ENCODE peak calls at places on chromosomes 7 and 10, in seven cellular contexts. One of them, this sample, is unnamed.

GRCh38 chr7:149459540-149460433 is 1.1 kb downstream of the ZNF777 start:
- DNase-seq in left lung: no peak
- DNase-seq in NB4: peak; percentile 50
- DNase-seq in cardiac muscle cell: peak; percentile 15
- DNase-seq in GM12864: no peak
- DNase-seq in uterus: no peak
- DNase-seq in brain microvascular endothelial cell: no peak
- DNase-seq in this sample: no peak

GRCh38 chr10:3639546-3639945 is 145.5 kb downstream of the KLF6 start:
- DNase-seq in left lung: no peak
- DNase-seq in NB4: no peak
- DNase-seq in cardiac muscle cell: no peak
- DNase-seq in GM12864: no peak
- DNase-seq in uterus: no peak
- DNase-seq in brain microvascular endothelial cell: no peak
- DNase-seq in this sample: no peak

GRCh38 chr7:18016547-18017444 is 10.8 kb downstream of the PRPS1L1 start:
- DNase-seq in left lung: no peak
- DNase-seq in NB4: no peak
- DNase-seq in cardiac muscle cell: peak; percentile 26
- DNase-seq in GM12864: no peak
- DNase-seq in uterus: no peak
- DNase-seq in brain microvascular endothelial cell: no peak
- DNase-seq in this sample: no peak

GRCh38 chr10:47013469-47014169 is 102.4 kb downstream of the PTPN20 start:
- DNase-seq in left lung: no peak
- DNase-seq in NB4: no peak
- DNase-seq in cardiac muscle cell: no peak
- DNase-seq in GM12864: no peak
- DNase-seq in uterus: no peak
- DNase-seq in brain microvascular endothelial cell: no peak
- DNase-seq in this sample: no peak

GRCh38 chr7:11458736-11459483 is 373.1 kb downstream of the THSD7A start:
- DNase-seq in left lung: no peak
- DNase-seq in NB4: peak; percentile 81
- DNase-seq in cardiac muscle cell: peak; percentile 93
- DNase-seq in GM12864: no peak
- DNase-seq in uterus: no peak
- DNase-seq in brain microvascular endothelial cell: peak; percentile 77
- DNase-seq in this sample: no peak

GRCh38 chr10:1190791-1191490 is 134.8 kb downstream of the WDR37 start:
- DNase-seq in left lung: peak; percentile 12
- DNase-seq in NB4: no peak
- DNase-seq in cardiac muscle cell: no peak
- DNase-seq in GM12864: no peak
- DNase-seq in uterus: no peak
- DNase-seq in brain microvascular endothelial cell: no peak
- DNase-seq in this sample: no peak

GRCh38 chr7:155293721-155294642 is 3.7 kb upstream of the INSIG1 start:
- DNase-seq in left lung: no peak
- DNase-seq in NB4: no peak
- DNase-seq in cardiac muscle cell: no peak
- DNase-seq in GM12864: no peak
- DNase-seq in uterus: no peak
- DNase-seq in brain microvascular endothelial cell: no peak
- DNase-seq in this sample: no peak

GRCh38 chr7:8221603-8222002 is 40.4 kb downstream of the ICA1 start:
- DNase-seq in left lung: no peak
- DNase-seq in NB4: no peak
- DNase-seq in cardiac muscle cell: no peak
- DNase-seq in GM12864: no peak
- DNase-seq in uterus: no peak
- DNase-seq in brain microvascular endothelial cell: no peak
- DNase-seq in this sample: no peak

GRCh38 chr7:134022512-134022911 is 104.6 kb upstream of the LRGUK start:
- DNase-seq in left lung: no peak
- DNase-seq in NB4: no peak
- DNase-seq in cardiac muscle cell: no peak
- DNase-seq in GM12864: no peak
- DNase-seq in uterus: no peak
- DNase-seq in brain microvascular endothelial cell: no peak
- DNase-seq in this sample: no peak

GRCh38 chr10:7070950-7071349 is 339.9 kb downstream of the SFMBT2 start:
- DNase-seq in left lung: no peak
- DNase-seq in NB4: no peak
- DNase-seq in cardiac muscle cell: no peak
- DNase-seq in GM12864: no peak
- DNase-seq in uterus: no peak
- DNase-seq in brain microvascular endothelial cell: no peak
- DNase-seq in this sample: no peak

GRCh38 chr10:119917777-119918176 is 25.2 kb downstream of the SEC23IP start:
- DNase-seq in left lung: no peak
- DNase-seq in NB4: peak; percentile 19
- DNase-seq in cardiac muscle cell: no peak
- DNase-seq in GM12864: no peak
- DNase-seq in uterus: no peak
- DNase-seq in brain microvascular endothelial cell: no peak
- DNase-seq in this sample: no peak
- TF ChIP-seq CTCF in left lung: no peak
- TF ChIP-seq CTCF in NB4: no peak
- TF ChIP-seq CTCF in cardiac muscle cell: no peak
- TF ChIP-seq CTCF in GM12864: no peak
- TF ChIP-seq CTCF in uterus: no peak
- TF ChIP-seq CTCF in brain microvascular endothelial cell: peak; percentile 8
- TF ChIP-seq CTCF in this sample: no peak

GRCh38 chr10:28716748-28717147 is 39.4 kb downstream of the BAMBI start:
- DNase-seq in left lung: no peak
- DNase-seq in NB4: no peak
- DNase-seq in cardiac muscle cell: no peak
- DNase-seq in GM12864: no peak
- DNase-seq in uterus: no peak
- DNase-seq in brain microvascular endothelial cell: no peak
- DNase-seq in this sample: no peak

GRCh38 chr10:28713626-28714352 is 36.5 kb downstream of the BAMBI start:
- DNase-seq in left lung: no peak
- DNase-seq in NB4: no peak
- DNase-seq in cardiac muscle cell: no peak
- DNase-seq in GM12864: no peak
- DNase-seq in uterus: no peak
- DNase-seq in brain microvascular endothelial cell: no peak
- DNase-seq in this sample: no peak

GRCh38 chr10:28715757-28716156 is 38.4 kb downstream of the BAMBI start:
- DNase-seq in left lung: no peak
- DNase-seq in NB4: no peak
- DNase-seq in cardiac muscle cell: peak; percentile 28
- DNase-seq in GM12864: no peak
- DNase-seq in uterus: no peak
- DNase-seq in brain microvascular endothelial cell: no peak
- DNase-seq in this sample: no peak

GRCh38 chr10:28714401-28715053 is 37.2 kb downstream of the BAMBI start:
- DNase-seq in left lung: no peak
- DNase-seq in NB4: no peak
- DNase-seq in cardiac muscle cell: peak; percentile 42
- DNase-seq in GM12864: no peak
- DNase-seq in uterus: no peak
- DNase-seq in brain microvascular endothelial cell: no peak
- DNase-seq in this sample: no peak

DNA sequence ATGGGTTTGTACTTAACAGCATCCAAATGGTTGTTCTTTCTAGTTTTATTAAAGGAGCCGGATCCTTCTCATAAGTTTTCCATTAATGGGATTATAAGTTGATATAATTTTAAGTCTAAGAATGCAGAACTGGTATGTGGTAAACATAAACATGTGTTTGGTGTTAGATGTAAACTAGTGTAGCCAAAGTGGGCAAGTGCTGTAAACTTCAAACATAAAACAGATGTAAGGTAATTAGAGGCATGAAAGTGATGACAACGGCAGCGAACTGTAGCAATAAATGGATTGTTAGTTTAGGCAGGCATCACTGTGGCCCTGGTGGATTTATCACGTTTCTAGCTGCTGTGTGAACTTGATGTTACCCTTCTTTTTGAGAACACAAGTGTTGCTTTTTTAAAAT is 37.9 kb downstream of the BAMBI start:
- DNase-seq in left lung: no peak
- DNase-seq in NB4: no peak
- DNase-seq in cardiac muscle cell: no peak
- DNase-seq in GM12864: no peak
- DNase-seq in uterus: no peak
- DNase-seq in brain microvascular endothelial cell: no peak
- DNase-seq in this sample: no peak
- H3K4me3 ChIP-seq in left lung: no peak overlapping the region
- H3K4me3 ChIP-seq in NB4: no peak overlapping the region
- H3K4me3 ChIP-seq in cardiac muscle cell: no peak overlapping the region
- H3K4me3 ChIP-seq in GM12864: no peak overlapping the region
- H3K4me3 ChIP-seq in uterus: no peak overlapping the region
- H3K4me3 ChIP-seq in brain microvascular endothelial cell: no peak overlapping the region
- H3K4me3 ChIP-seq in this sample: no peak overlapping the region

GRCh38 chr7:46011059-46011458 is 90.0 kb upstream of the IGFBP3 start:
- DNase-seq in left lung: no peak
- DNase-seq in NB4: no peak
- DNase-seq in cardiac muscle cell: no peak
- DNase-seq in GM12864: no peak
- DNase-seq in uterus: no peak
- DNase-seq in brain microvascular endothelial cell: no peak
- DNase-seq in this sample: no peak

GRCh38 chr7:46007194-46007593 is 86.1 kb upstream of the IGFBP3 start:
- DNase-seq in left lung: no peak
- DNase-seq in NB4: no peak
- DNase-seq in cardiac muscle cell: no peak
- DNase-seq in GM12864: no peak
- DNase-seq in uterus: no peak
- DNase-seq in brain microvascular endothelial cell: no peak
- DNase-seq in this sample: no peak

GRCh38 chr7:46006212-46006611 is 85.1 kb upstream of the IGFBP3 start:
- DNase-seq in left lung: no peak
- DNase-seq in NB4: no peak
- DNase-seq in cardiac muscle cell: no peak
- DNase-seq in GM12864: no peak
- DNase-seq in uterus: no peak
- DNase-seq in brain microvascular endothelial cell: no peak
- DNase-seq in this sample: no peak

GRCh38 chr7:46006723-46007122 is 85.7 kb upstream of the IGFBP3 start:
- DNase-seq in left lung: no peak
- DNase-seq in NB4: no peak
- DNase-seq in cardiac muscle cell: peak; percentile 23
- DNase-seq in GM12864: no peak
- DNase-seq in uterus: no peak
- DNase-seq in brain microvascular endothelial cell: no peak
- DNase-seq in this sample: no peak

DNA sequence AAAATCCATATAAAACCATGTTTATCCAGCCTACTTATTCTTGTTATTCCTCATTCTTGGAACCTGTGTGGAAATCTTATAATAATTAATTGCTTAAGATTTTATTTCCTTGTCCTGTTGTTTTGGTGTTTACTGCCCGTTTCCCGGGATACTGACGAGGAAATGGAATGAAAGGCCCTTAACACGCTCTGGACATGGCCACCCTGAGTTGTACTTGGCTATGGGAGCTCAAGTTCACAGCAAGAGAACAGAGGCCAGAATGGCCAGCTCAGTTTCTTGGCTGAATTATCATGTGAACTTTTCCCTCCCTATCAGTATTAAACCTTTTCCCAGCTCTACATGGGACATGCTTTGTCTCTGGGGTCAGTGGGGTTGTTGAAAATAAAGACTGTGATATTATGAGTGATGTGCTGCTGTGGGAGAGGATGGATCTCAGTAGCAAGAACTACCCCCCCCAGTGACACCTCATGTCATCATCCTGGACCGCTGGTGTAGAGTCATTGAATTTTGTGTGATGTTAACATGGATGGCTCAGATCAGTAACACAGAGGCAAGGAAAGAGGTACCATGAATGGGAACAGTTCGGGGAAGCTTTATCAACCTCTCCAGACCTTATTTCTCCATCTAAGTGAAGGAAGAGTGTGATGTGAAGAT is 87.0 kb upstream of the IGFBP3 start:
- DNase-seq in left lung: no peak
- DNase-seq in NB4: no peak
- DNase-seq in cardiac muscle cell: peak; percentile 27
- DNase-seq in GM12864: no peak
- DNase-seq in uterus: peak; percentile 77
- DNase-seq in brain microvascular endothelial cell: no peak
- DNase-seq in this sample: no peak
- TF ChIP-seq CTCF in left lung: no peak
- TF ChIP-seq CTCF in NB4: no peak
- TF ChIP-seq CTCF in cardiac muscle cell: no peak
- TF ChIP-seq CTCF in GM12864: no peak
- TF ChIP-seq CTCF in uterus: no peak
- TF ChIP-seq CTCF in brain microvascular endothelial cell: no peak
- TF ChIP-seq CTCF in this sample: no peak

GRCh38 chr7:28941633-28942032 is 16.5 kb downstream of the TRIL start:
- DNase-seq in left lung: no peak
- DNase-seq in NB4: no peak
- DNase-seq in cardiac muscle cell: no peak
- DNase-seq in GM12864: no peak
- DNase-seq in uterus: no peak
- DNase-seq in brain microvascular endothelial cell: no peak
- DNase-seq in this sample: no peak

GRCh38 chr7:28939844-28940243 is 18.3 kb downstream of the TRIL start:
- DNase-seq in left lung: no peak
- DNase-seq in NB4: no peak
- DNase-seq in cardiac muscle cell: no peak
- DNase-seq in GM12864: no peak
- DNase-seq in uterus: no peak
- DNase-seq in brain microvascular endothelial cell: no peak
- DNase-seq in this sample: no peak

GRCh38 chr7:28942158-28942557 is 16.0 kb downstream of the TRIL start:
- DNase-seq in left lung: no peak
- DNase-seq in NB4: no peak
- DNase-seq in cardiac muscle cell: no peak
- DNase-seq in GM12864: no peak
- DNase-seq in uterus: no peak
- DNase-seq in brain microvascular endothelial cell: no peak
- DNase-seq in this sample: no peak

GRCh38 chr7:28939367-28939766 is 18.8 kb downstream of the TRIL start:
- DNase-seq in left lung: no peak
- DNase-seq in NB4: no peak
- DNase-seq in cardiac muscle cell: no peak
- DNase-seq in GM12864: no peak
- DNase-seq in uterus: no peak
- DNase-seq in brain microvascular endothelial cell: no peak
- DNase-seq in this sample: no peak

DNA sequence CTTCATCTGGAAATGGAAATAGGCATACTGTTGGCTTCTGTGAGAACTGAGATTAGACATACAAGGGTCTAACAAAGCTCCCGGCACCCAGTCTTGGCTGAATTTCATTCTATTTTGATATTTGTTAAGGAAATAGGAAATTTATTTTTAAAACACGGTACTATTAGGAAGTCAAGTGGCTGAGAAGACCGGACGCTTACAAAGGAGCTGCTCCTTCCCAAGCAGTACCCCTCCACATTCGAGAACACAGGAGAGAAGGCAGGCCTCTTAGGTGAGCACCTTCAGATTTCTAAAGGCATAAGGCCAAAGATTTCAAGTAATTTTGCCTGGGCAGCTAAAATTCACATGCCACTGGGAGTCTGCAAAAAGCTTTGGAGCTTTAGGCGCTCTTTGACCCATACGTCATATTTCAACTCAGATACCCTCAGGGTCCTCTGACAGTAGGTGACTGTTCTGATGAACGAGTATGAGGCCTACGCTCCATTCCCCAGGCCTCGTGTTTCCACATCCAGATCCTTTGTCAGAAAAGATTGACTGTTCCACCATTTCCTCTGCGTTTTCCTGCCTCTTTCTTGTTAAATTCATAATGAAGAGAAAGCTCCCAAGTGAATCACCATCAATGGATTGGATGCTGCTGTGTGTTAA is 17.3 kb downstream of the TRIL start:
- DNase-seq in left lung: no peak
- DNase-seq in NB4: no peak
- DNase-seq in cardiac muscle cell: no peak
- DNase-seq in GM12864: no peak
- DNase-seq in uterus: no peak
- DNase-seq in brain microvascular endothelial cell: no peak
- DNase-seq in this sample: no peak
- H3K4me3 ChIP-seq in left lung: no peak overlapping the region
- H3K4me3 ChIP-seq in NB4: no peak overlapping the region
- H3K4me3 ChIP-seq in cardiac muscle cell: no peak overlapping the region
- H3K4me3 ChIP-seq in GM12864: no peak overlapping the region
- H3K4me3 ChIP-seq in uterus: no peak overlapping the region
- H3K4me3 ChIP-seq in brain microvascular endothelial cell: no peak overlapping the region
- H3K4me3 ChIP-seq in this sample: no peak overlapping the region